ENCODE peak calls at places on chromosome 17, in ten cellular contexts. H, U, S, W, J, F, X, Y, B and E are unnamed samples.

GRCh38 chr17:3033741-3034577 is 29.4 kb downstream of the OR1D5 start:
- DNase-seq in J (peak), B (no peak), Y (no peak), S (no peak), X (no peak), H (no peak), U (peak), W (no peak), F (no peak), E (no peak)

GRCh38 chr17:72358465-72358864 is 237.6 kb downstream of the SOX9 start:
- DNase-seq in J (no peak), F (no peak), H (no peak), X (peak), S (no peak), Y (peak), B (no peak), W (peak), U (no peak), E (no peak)

GRCh38 chr17:41651625-41652460 is 27.5 kb upstream of the KRT17 start:
- DNase-seq in U (no peak), B (peak), W (no peak), J (peak), S (no peak), X (no peak), Y (no peak), F (peak), H (peak), E (no peak)

GRCh38 chr17:82228842-82229685 is at the start of gene SLC16A3:
- DNase-seq in Y (peak), W (peak), J (peak), B (peak), H (peak), F (peak), X (peak), U (peak), S (no peak), E (no peak)

GRCh38 chr17:49908782-49909714 is 59.9 kb upstream of the DLX4 start:
- DNase-seq in U (no peak), X (no peak), F (no peak), H (no peak), W (no peak), J (no peak), Y (no peak), S (no peak), B (no peak), E (no peak)

GRCh38 chr17:39926588-39927100 is 757 bp downstream of the ORMDL3 start:
- DNase-seq in S (peak), U (no peak), B (no peak), W (peak), H (peak), F (peak), X (no peak), J (no peak), Y (peak), E (no peak)

GRCh38 chr17:9802294-9802693 is 10.9 kb upstream of the DHRS7C start:
- DNase-seq in F (no peak), U (no peak), J (no peak), B (no peak), H (no peak), X (no peak), W (no peak), S (no peak), Y (no peak), E (no peak)

GRCh38 chr17:81135503-81136283 is 29.6 kb upstream of the PVALEF start:
- DNase-seq in B (no peak), X (no peak), H (no peak), Y (no peak), S (no peak), U (no peak), W (no peak), F (peak), J (no peak), E (no peak)

GRCh38 chr17:19718613-19719364 is 2.4 kb upstream of the SLC47A2 start:
- DNase-seq in S (no peak), J (no peak), H (no peak), Y (no peak), U (no peak), X (no peak), F (no peak), B (peak), W (no peak), E (no peak)

GRCh38 chr17:51153210-51154072 is at the start of gene NME1:
- DNase-seq in J (peak), F (peak), W (peak), S (peak), B (peak), H (peak), Y (peak), X (peak), U (peak), E (peak)

GRCh38 chr17:50064253-50064991 is 8.5 kb downstream of the ITGA3 start:
- DNase-seq in Y (peak), H (no peak), U (peak), B (peak), X (peak), J (no peak), F (no peak), W (peak), S (peak), E (no peak)

GRCh38 chr17:78058001-78058400 is 70.6 kb downstream of the TMC6 start:
- DNase-seq in J (no peak), H (no peak), B (no peak), F (no peak), S (no peak), X (no peak), U (no peak), Y (no peak), W (no peak), E (no peak)

GRCh38 chr17:44846206-44846605 is 1.5 kb upstream of the HIGD1B start:
- DNase-seq in H (no peak), W (no peak), F (no peak), B (no peak), U (no peak), Y (no peak), S (no peak), X (no peak), J (no peak), E (no peak)

GRCh38 chr17:76546556-76547182 is 6.8 kb downstream of the PRCD start:
- DNase-seq in U (peak), S (no peak), X (peak), H (peak), F (no peak), Y (peak), W (peak), B (no peak), J (no peak), E (no peak)

GRCh38 chr17:14372905-14373559 is 72.2 kb downstream of the HS3ST3B1 start:
- DNase-seq in U (no peak), Y (no peak), H (no peak), J (no peak), F (no peak), X (no peak), B (no peak), S (no peak), W (no peak), E (no peak)

GRCh38 chr17:79922161-79922569 is 82.9 kb upstream of the CBX4 start:
- DNase-seq in F (peak), H (no peak), B (no peak), W (peak), J (no peak), Y (no peak), S (no peak), X (no peak), U (no peak), E (no peak)

GRCh38 chr17:72488542-72489272 is 367.9 kb downstream of the SOX9 start:
- DNase-seq in U (peak), S (no peak), Y (no peak), B (no peak), F (no peak), H (peak), W (no peak), X (no peak), J (no peak), E (no peak)

GRCh38 chr17:42832934-42833770 is at the start of gene PSME3:
- DNase-seq in W (peak), Y (peak), U (peak), X (peak), J (peak), B (peak), S (peak), F (peak), H (peak), E (peak)

GRCh38 chr17:79790805-79791353 is 6.0 kb downstream of the CBX8 start:
- DNase-seq in U (no peak), F (no peak), S (no peak), Y (no peak), J (no peak), X (no peak), H (no peak), W (no peak), B (no peak), E (no peak)

GRCh38 chr17:50279181-50279526 is 4.9 kb downstream of the TMEM92 start:
- DNase-seq in W (peak), H (no peak), Y (peak), X (peak), S (no peak), J (no peak), F (no peak), U (no peak), B (no peak), E (no peak)

GRCh38 chr17:8997994-8998628 is 23.2 kb upstream of the NTN1 start:
- DNase-seq in B (peak), X (peak), Y (peak), W (peak), F (peak), S (peak), U (peak), H (peak), J (no peak), E (no peak)

GRCh38 chr17:2071421-2072281 is 16.7 kb downstream of the HIC1 start:
- DNase-seq in Y (peak), U (peak), J (peak), X (peak), F (no peak), H (no peak), W (peak), S (peak), B (peak), E (no peak)

GRCh38 chr17:74759243-74759801 is 10.9 kb downstream of the NHERF1 start:
- DNase-seq in H (no peak), S (no peak), B (no peak), X (no peak), U (no peak), W (no peak), J (no peak), F (no peak), Y (no peak), E (no peak)

GRCh38 chr17:73801455-73802100 is 157.3 kb upstream of the SDK2 start:
- DNase-seq in S (no peak), W (no peak), H (no peak), X (no peak), Y (no peak), U (peak), J (no peak), F (no peak), B (no peak), E (no peak)

GRCh38 chr17:48231995-48232729 is 124.6 kb downstream of the SNX11 start:
- DNase-seq in B (no peak), F (no peak), U (no peak), S (no peak), X (no peak), W (no peak), Y (no peak), H (no peak), J (no peak), E (no peak)

GRCh38 chr17:18257747-18258355 is 687 bp downstream of the FLII start:
- DNase-seq in X (peak), S (peak), W (peak), B (peak), Y (peak), H (peak), U (peak), F (peak), J (peak), E (no peak)

GRCh38 chr17:37829446-37830142 is 84.7 kb upstream of the HNF1B start:
- DNase-seq in S (no peak), U (peak), F (no peak), H (no peak), W (no peak), X (no peak), B (no peak), Y (no peak), J (no peak), E (no peak)
- H3K4me3 ChIP-seq in S (no peak), U (no peak), F (no peak), H (no peak), W (no peak), X (no peak), B (no peak), Y (no peak), J (no peak), E (no peak)

GRCh38 chr17:60809421-60809820 is 131.8 kb downstream of the BCAS3 start:
- DNase-seq in U (no peak), X (no peak), S (no peak), J (no peak), B (no peak), Y (no peak), W (no peak), H (no peak), F (no peak), E (no peak)
- H3K4me3 ChIP-seq in U (no peak), X (no peak), S (no peak), J (no peak), B (no peak), Y (no peak), W (no peak), H (no peak), F (no peak), E (no peak)

DNA sequence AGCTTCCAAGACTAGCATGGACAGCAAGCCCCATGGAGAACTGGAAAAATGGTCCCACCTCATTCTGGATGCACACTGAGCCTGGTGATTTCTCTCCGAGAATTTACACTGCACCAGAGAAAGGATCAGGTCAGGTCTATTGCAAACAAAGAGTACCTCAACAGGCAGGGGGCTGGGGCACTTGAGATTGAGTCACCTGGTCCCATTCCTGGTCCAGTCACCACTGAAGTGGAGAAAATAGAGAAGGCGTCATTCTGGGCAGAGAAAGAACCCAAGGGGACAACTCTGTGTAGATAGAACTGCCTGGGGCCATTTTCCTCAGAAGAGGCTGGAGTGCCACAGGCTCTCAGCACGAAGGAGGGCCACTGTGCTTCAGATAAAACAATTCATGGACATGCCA is 38.4 kb downstream of the CENPV start:
- DNase-seq in F (no peak), B (no peak), S (no peak), J (no peak), U (no peak), W (no peak), Y (no peak), X (no peak), H (no peak), E (no peak)
- H3K4me3 ChIP-seq in F (no peak), B (no peak), S (no peak), J (no peak), U (no peak), W (no peak), Y (no peak), X (no peak), H (no peak), E (no peak)

GRCh38 chr17:7883781-7884386 is 4.7 kb upstream of the CHD3 start:
- DNase-seq in H (no peak), S (no peak), B (no peak), Y (peak), U (peak), X (peak), W (peak), J (no peak), F (no peak), E (no peak)

GRCh38 chr17:7882629-7883028 is 6.0 kb upstream of the CHD3 start:
- DNase-seq in S (no peak), H (no peak), F (no peak), B (no peak), J (no peak), W (no peak), Y (no peak), X (no peak), U (peak), E (no peak)

GRCh38 chr17:7880076-7880868 is 8.3 kb upstream of the CHD3 start:
- DNase-seq in B (no peak), X (no peak), U (no peak), F (no peak), W (no peak), Y (no peak), H (no peak), J (no peak), S (no peak), E (no peak)

GRCh38 chr17:7882068-7882467 is 6.5 kb upstream of the CHD3 start:
- DNase-seq in F (no peak), X (no peak), W (no peak), S (no peak), J (no peak), B (no peak), U (peak), Y (no peak), H (no peak), E (no peak)

DNA sequence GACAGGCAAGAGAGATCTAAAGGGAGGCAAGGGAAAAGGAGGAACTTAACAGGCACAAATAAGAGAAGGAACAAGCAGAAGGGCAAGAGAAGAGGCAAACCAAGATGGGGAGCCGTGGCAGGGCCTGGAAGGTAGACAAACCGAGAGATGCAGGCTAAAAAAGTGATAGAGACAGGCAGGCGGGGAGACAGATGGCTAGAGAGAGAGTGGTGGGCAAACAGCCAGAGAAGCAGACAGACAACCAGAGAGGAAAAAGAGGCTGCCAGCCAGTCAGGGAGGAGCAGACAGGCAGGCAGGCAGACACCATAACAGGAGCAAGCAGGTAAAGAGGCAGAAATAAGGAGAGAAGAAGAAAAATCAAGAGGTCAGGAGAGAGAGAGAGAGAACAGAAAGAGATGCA is 6.9 kb upstream of the CHD3 start:
- DNase-seq in F (no peak), S (no peak), X (no peak), J (no peak), Y (no peak), H (no peak), U (peak), W (no peak), B (no peak), E (no peak)
- H3K4me3 ChIP-seq in F (no peak), S (no peak), X (no peak), J (no peak), Y (no peak), H (no peak), U (no peak), W (no peak), B (no peak), E (no peak)